ENCODE peak calls at places on chromosomes 1 and 21, in eight cellular contexts. N, A, O, T, K, U, R and Y are unnamed samples. For H3K9me3, the result is how much of the 10 kb centered on the place peaks cover.

GRCh38 chr1:228383773-228384172 is 22.9 kb downstream of the TRIM11 start:
- DNase-seq in N (no peak), A (no peak), O (peak), T (no peak), K (no peak), U (no peak), R (no peak), Y (no peak)

GRCh38 chr1:69929278-69930057 is 275.9 kb downstream of the LRRC40 start:
- DNase-seq in N (no peak), A (no peak), O (no peak), T (no peak), K (no peak), U (no peak), R (no peak), Y (no peak)

GRCh38 chr1:15153842-15154479 is 414 bp downstream of the TMEM51 start:
- DNase-seq in N (peak), A (peak), O (no peak), T (peak), K (peak), U (peak), R (peak), Y (no peak)

GRCh38 chr1:76864383-76864782 is 2.9 kb upstream of the ST6GALNAC5 start:
- DNase-seq in N (no peak), A (no peak), O (no peak), T (no peak), K (peak), U (no peak), R (no peak), Y (no peak)

GRCh38 chr1:237041795-237042466 is at the start of gene RYR2:
- DNase-seq in N (peak), A (peak), O (no peak), T (no peak), K (no peak), U (no peak), R (peak), Y (no peak)

GRCh38 chr1:27630859-27631491 is 4.0 kb downstream of the FGR start:
- DNase-seq in N (peak), A (no peak), O (no peak), T (peak), K (no peak), U (no peak), R (no peak), Y (no peak)

GRCh38 chr1:20343149-20343936 is 52.7 kb downstream of the VWA5B1 start:
- DNase-seq in N (no peak), A (peak), O (no peak), T (no peak), K (no peak), U (peak), R (no peak), Y (no peak)

GRCh38 chr1:202293620-202294019 is 48.1 kb downstream of the UBE2T start:
- DNase-seq in N (no peak), A (no peak), O (no peak), T (no peak), K (no peak), U (no peak), R (no peak), Y (no peak)

GRCh38 chr1:110003747-110004428 is 19.3 kb downstream of the AHCYL1 start:
- DNase-seq in N (no peak), A (peak), O (peak), T (peak), K (peak), U (peak), R (peak), Y (no peak)

GRCh38 chr1:61183471-61184034 is 101.2 kb downstream of the NFIA start:
- DNase-seq in N (peak), A (no peak), O (no peak), T (no peak), K (peak), U (peak), R (peak), Y (no peak)

GRCh38 chr1:62439652-62440371 is 3.0 kb downstream of the USP1 start:
- DNase-seq in N (no peak), A (no peak), O (no peak), T (no peak), K (peak), U (no peak), R (no peak), Y (no peak)

GRCh38 chr1:241918879-241919278 is 38.7 kb upstream of the BECN2 start:
- DNase-seq in N (no peak), A (no peak), O (no peak), T (no peak), K (peak), U (no peak), R (no peak), Y (no peak)

GRCh38 chr1:206005761-206006160 is 2.6 kb upstream of the RAB7B start:
- DNase-seq in N (no peak), A (no peak), O (no peak), T (no peak), K (no peak), U (no peak), R (no peak), Y (no peak)

GRCh38 chr21:43291347-43291950 is 122.6 kb downstream of the CRYAA start:
- DNase-seq in N (peak), A (no peak), O (no peak), T (peak), K (no peak), U (no peak), R (no peak), Y (no peak)

GRCh38 chr1:1024421-1025415 is 4.8 kb downstream of the AGRN start:
- DNase-seq in N (peak), A (peak), O (no peak), T (peak), K (no peak), U (no peak), R (peak), Y (no peak)

GRCh38 chr1:47211796-47212269 is 20.2 kb downstream of the TAL1 start:
- DNase-seq in N (no peak), A (no peak), O (no peak), T (no peak), K (no peak), U (peak), R (no peak), Y (no peak)

GRCh38 chr1:242147096-242147976 is 148.4 kb upstream of the MAP1LC3C start:
- DNase-seq in N (no peak), A (no peak), O (no peak), T (no peak), K (no peak), U (no peak), R (peak), Y (no peak)

GRCh38 chr1:226029093-226029496 is 30.0 kb upstream of the SDE2 start:
- DNase-seq in N (no peak), A (no peak), O (no peak), T (peak), K (no peak), U (no peak), R (no peak), Y (no peak)

GRCh38 chr1:22291926-22292788 is 149.3 kb upstream of the WNT4 start:
- DNase-seq in N (peak), A (no peak), O (no peak), T (no peak), K (no peak), U (no peak), R (no peak), Y (no peak)

GRCh38 chr1:119712342-119713038 is 756 bp downstream of the PHGDH start:
- DNase-seq in N (peak), A (peak), O (peak), T (peak), K (peak), U (peak), R (peak), Y (no peak)

GRCh38 chr1:109919271-109919670 is 8.6 kb downstream of the CSF1 start:
- DNase-seq in N (no peak), A (no peak), O (no peak), T (no peak), K (no peak), U (no peak), R (no peak), Y (no peak)

GRCh38 chr1:204139088-204139487 is 12.8 kb downstream of the ETNK2 start:
- DNase-seq in N (no peak), A (no peak), O (no peak), T (no peak), K (no peak), U (no peak), R (no peak), Y (no peak)

GRCh38 chr1:212291505-212292134 is 6.4 kb downstream of the PPP2R5A start:
- DNase-seq in N (no peak), A (no peak), O (no peak), T (no peak), K (peak), U (peak), R (peak), Y (no peak)

GRCh38 chr1:28272215-28272852 is 13.0 kb downstream of the SESN2 start:
- DNase-seq in N (no peak), A (no peak), O (no peak), T (no peak), K (no peak), U (peak), R (no peak), Y (no peak)

GRCh38 chr1:88736633-88737248 is 52.7 kb downstream of the PKN2 start:
- DNase-seq in N (no peak), A (peak), O (no peak), T (no peak), K (peak), U (peak), R (peak), Y (no peak)

GRCh38 chr1:174874337-174875053 is 125.3 kb upstream of the CACYBP start:
- DNase-seq in N (no peak), A (peak), O (no peak), T (no peak), K (no peak), U (no peak), R (no peak), Y (no peak)

GRCh38 chr1:47424336-47424982 is 8.4 kb downstream of the FOXE3 start:
- DNase-seq in N (no peak), A (peak), O (no peak), T (no peak), K (peak), U (peak), R (peak), Y (no peak)

DNA sequence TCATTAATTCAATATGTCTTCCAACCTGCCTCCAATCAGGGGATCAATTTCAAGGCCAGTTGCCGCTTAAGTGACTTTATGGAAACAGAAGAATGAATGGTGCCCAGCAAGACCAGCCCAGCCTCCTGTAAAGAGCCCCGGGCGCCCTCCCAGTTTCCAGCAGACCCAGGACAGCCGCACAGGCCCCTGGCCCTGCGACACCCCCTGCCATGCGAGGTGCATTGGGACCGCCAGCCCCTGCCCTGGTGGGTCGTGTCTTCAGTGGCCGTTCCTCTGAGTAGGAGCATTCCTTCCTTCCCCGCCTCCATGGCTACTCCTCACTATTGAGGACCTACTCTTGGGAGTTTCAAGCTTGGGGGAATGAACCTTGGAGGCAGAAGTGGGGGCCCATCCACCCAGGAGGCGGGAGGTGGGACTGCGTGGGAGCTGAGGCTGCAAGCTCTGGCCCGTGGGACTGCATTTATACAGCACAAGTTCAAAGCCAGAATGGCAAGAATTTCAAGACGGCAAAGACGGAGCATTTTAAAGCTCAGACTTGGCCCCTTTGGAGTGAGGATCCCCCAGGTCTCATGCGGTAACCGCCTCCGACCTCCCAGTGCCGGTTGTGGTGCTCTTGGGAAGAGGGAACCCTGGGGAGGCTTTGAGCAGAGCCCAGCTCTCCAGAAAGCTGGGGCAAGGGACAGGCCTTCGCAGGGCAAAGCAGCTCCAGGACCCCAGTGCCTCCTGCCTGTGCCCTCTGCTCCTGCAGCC is 73.1 kb upstream of the ACTRT2 start:
- DNase-seq in N (peak), A (no peak), O (no peak), T (peak), K (no peak), U (no peak), R (no peak), Y (no peak)
- H3K9me3 ChIP-seq in N (under half), A (half or more), O (under half), T (under half), K (half or more), U (under half), R (under half), Y (under half)

DNA sequence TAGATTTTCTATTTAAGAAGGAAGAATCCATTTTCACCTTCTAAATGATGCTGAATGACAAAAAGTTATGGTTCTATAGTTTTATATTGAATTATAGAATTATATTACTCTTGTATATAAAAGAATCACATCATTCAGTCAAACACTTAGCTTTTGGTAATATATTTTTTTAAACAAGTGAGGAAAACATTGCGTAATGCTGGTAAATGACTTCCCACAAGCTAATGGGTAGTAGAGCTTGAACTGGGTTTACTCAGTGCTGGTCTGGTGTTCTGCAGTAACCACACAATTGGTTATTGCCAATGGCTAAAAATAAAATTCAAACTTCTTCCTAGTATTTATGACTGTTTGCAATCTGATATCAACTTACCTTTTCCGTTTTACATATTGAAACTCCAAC is 10.6 kb upstream of the GIPC2 start:
- DNase-seq in N (no peak), A (no peak), O (no peak), T (no peak), K (peak), U (no peak), R (no peak), Y (no peak)
- H3K9me3 ChIP-seq in N (under half), A (under half), O (under half), T (under half), K (under half), U (under half), R (under half), Y (under half)

GRCh38 chr21:44615881-44616590 is 4.2 kb downstream of the KRTAP10-8 start:
- DNase-seq in N (peak), A (no peak), O (no peak), T (no peak), K (no peak), U (no peak), R (no peak), Y (no peak)
- H3K9me3 ChIP-seq in N (under half), A (under half), O (under half), T (under half), K (under half), U (under half), R (under half), Y (under half)

GRCh38 chr1:68594851-68595250 is 98.0 kb upstream of the DEPDC1 start:
- DNase-seq in N (no peak), A (no peak), O (no peak), T (no peak), K (no peak), U (no peak), R (no peak), Y (no peak)
- H3K9me3 ChIP-seq in N (under half), A (under half), O (under half), T (under half), K (under half), U (under half), R (under half), Y (under half)

GRCh38 chr21:30882907-30883597 is 1.7 kb upstream of the KRTAP11-1 start:
- DNase-seq in N (no peak), A (no peak), O (no peak), T (no peak), K (no peak), U (no peak), R (no peak), Y (no peak)

GRCh38 chr21:30880914-30881313 is 466 bp downstream of the KRTAP11-1 start:
- DNase-seq in N (peak), A (no peak), O (no peak), T (peak), K (no peak), U (no peak), R (no peak), Y (no peak)

GRCh38 chr21:30881480-30881879 is at the start of gene KRTAP11-1:
- DNase-seq in N (no peak), A (no peak), O (no peak), T (no peak), K (no peak), U (no peak), R (no peak), Y (no peak)
- H3K9me3 ChIP-seq in N (under half), A (under half), O (under half), T (under half), K (under half), U (under half), R (under half), Y (under half)